ENCODE peak calls at places on chromosomes 6 and 20, in seven cellular contexts. One of them, this sample, is unnamed.

GRCh38 chr6:96152114-96152708 is 136.4 kb downstream of the FUT9 start:
- DNase-seq in Peyer's patch: no peak
- DNase-seq in testis: no peak
- DNase-seq in IMR-90: no peak
- DNase-seq in body of pancreas: no peak
- DNase-seq in spleen: no peak
- DNase-seq in ovary: no peak
- DNase-seq in this sample: no peak

GRCh38 chr6:75376347-75377024 is 91.9 kb upstream of the TMEM30A start:
- DNase-seq in Peyer's patch: no peak
- DNase-seq in testis: no peak
- DNase-seq in IMR-90: peak; percentile 60
- DNase-seq in body of pancreas: no peak
- DNase-seq in spleen: no peak
- DNase-seq in ovary: no peak
- DNase-seq in this sample: no peak

GRCh38 chr6:10582774-10583508 is 61.8 kb downstream of the GCNT2 start:
- DNase-seq in Peyer's patch: no peak
- DNase-seq in testis: no peak
- DNase-seq in IMR-90: no peak
- DNase-seq in body of pancreas: peak; percentile 57
- DNase-seq in spleen: no peak
- DNase-seq in ovary: no peak
- DNase-seq in this sample: peak; percentile 28

GRCh38 chr6:71420693-71421328 is 132.2 kb downstream of the OGFRL1 start:
- DNase-seq in Peyer's patch: peak; percentile 89
- DNase-seq in testis: peak; percentile 98
- DNase-seq in IMR-90: peak; percentile 94
- DNase-seq in body of pancreas: peak; percentile 96
- DNase-seq in spleen: peak; percentile 90
- DNase-seq in ovary: peak; percentile 96
- DNase-seq in this sample: peak; percentile 95

GRCh38 chr6:169851641-169852503 is 100.5 kb downstream of the ERMARD start:
- DNase-seq in Peyer's patch: no peak
- DNase-seq in testis: peak; percentile 9
- DNase-seq in IMR-90: no peak
- DNase-seq in body of pancreas: no peak
- DNase-seq in spleen: peak; percentile 71
- DNase-seq in ovary: no peak
- DNase-seq in this sample: peak; percentile 64

GRCh38 chr20:46154796-46155195 is 36.7 kb downstream of the CD40 start:
- DNase-seq in Peyer's patch: no peak
- DNase-seq in testis: no peak
- DNase-seq in IMR-90: no peak
- DNase-seq in body of pancreas: no peak
- DNase-seq in spleen: no peak
- DNase-seq in ovary: no peak
- DNase-seq in this sample: no peak

GRCh38 chr6:112802154-112802553 is 455.0 kb downstream of the RFPL4B start:
- DNase-seq in Peyer's patch: no peak
- DNase-seq in testis: no peak
- DNase-seq in IMR-90: peak; percentile 96
- DNase-seq in body of pancreas: no peak
- DNase-seq in spleen: no peak
- DNase-seq in ovary: no peak
- DNase-seq in this sample: no peak

GRCh38 chr6:169115632-169116031 is 138.0 kb downstream of the THBS2 start:
- DNase-seq in Peyer's patch: no peak
- DNase-seq in testis: no peak
- DNase-seq in IMR-90: peak; percentile 11
- DNase-seq in body of pancreas: no peak
- DNase-seq in spleen: no peak
- DNase-seq in ovary: no peak
- DNase-seq in this sample: no peak

GRCh38 chr6:28212510-28213212 is 12.4 kb upstream of the ZSCAN9 start:
- DNase-seq in Peyer's patch: peak; percentile 59
- DNase-seq in testis: no peak
- DNase-seq in IMR-90: peak; percentile 90
- DNase-seq in body of pancreas: peak; percentile 65
- DNase-seq in spleen: no peak
- DNase-seq in ovary: no peak
- DNase-seq in this sample: peak; percentile 58

GRCh38 chr20:6388666-6389197 is 265.9 kb upstream of the FERMT1 start:
- DNase-seq in Peyer's patch: no peak
- DNase-seq in testis: no peak
- DNase-seq in IMR-90: no peak
- DNase-seq in body of pancreas: no peak
- DNase-seq in spleen: no peak
- DNase-seq in ovary: no peak
- DNase-seq in this sample: no peak

GRCh38 chr20:2418388-2418787 is 37.7 kb downstream of the TGM6 start:
- DNase-seq in Peyer's patch: no peak
- DNase-seq in testis: no peak
- DNase-seq in IMR-90: no peak
- DNase-seq in body of pancreas: no peak
- DNase-seq in spleen: no peak
- DNase-seq in ovary: no peak
- DNase-seq in this sample: no peak

GRCh38 chr6:29834564-29835436 is 7.2 kb downstream of the HLA-G start:
- DNase-seq in Peyer's patch: peak; percentile 73
- DNase-seq in testis: peak; percentile 54
- DNase-seq in IMR-90: no peak
- DNase-seq in body of pancreas: peak; percentile 49
- DNase-seq in spleen: no peak
- DNase-seq in ovary: no peak
- DNase-seq in this sample: no peak

GRCh38 chr20:11993886-11994466 is 76.3 kb downstream of the BTBD3 start:
- DNase-seq in Peyer's patch: no peak
- DNase-seq in testis: no peak
- DNase-seq in IMR-90: no peak
- DNase-seq in body of pancreas: no peak
- DNase-seq in spleen: no peak
- DNase-seq in ovary: no peak
- DNase-seq in this sample: no peak

GRCh38 chr6:143673638-143674037 is 4.1 kb upstream of the PHACTR2 start:
- DNase-seq in Peyer's patch: no peak
- DNase-seq in testis: no peak
- DNase-seq in IMR-90: peak; percentile 77
- DNase-seq in body of pancreas: no peak
- DNase-seq in spleen: no peak
- DNase-seq in ovary: no peak
- DNase-seq in this sample: no peak

GRCh38 chr20:59850018-59850641 is 83.3 kb downstream of the SYCP2 start:
- DNase-seq in Peyer's patch: no peak
- DNase-seq in testis: no peak
- DNase-seq in IMR-90: peak; percentile 42
- DNase-seq in body of pancreas: no peak
- DNase-seq in spleen: no peak
- DNase-seq in ovary: no peak
- DNase-seq in this sample: no peak

GRCh38 chr20:54088430-54088829 is 18.0 kb upstream of the BCAS1 start:
- DNase-seq in Peyer's patch: no peak
- DNase-seq in testis: no peak
- DNase-seq in IMR-90: no peak
- DNase-seq in body of pancreas: no peak
- DNase-seq in spleen: no peak
- DNase-seq in ovary: no peak
- DNase-seq in this sample: no peak

GRCh38 chr20:44651507-44652373 is at the start of gene ADA:
- DNase-seq in Peyer's patch: peak; percentile 78
- DNase-seq in testis: peak; percentile 64
- DNase-seq in IMR-90: peak; percentile 21
- DNase-seq in body of pancreas: peak; percentile 65
- DNase-seq in spleen: peak; percentile 90
- DNase-seq in ovary: peak; percentile 71
- DNase-seq in this sample: peak; percentile 95

GRCh38 chr6:87806635-87807034 is 104.6 kb upstream of the AKIRIN2 start:
- DNase-seq in Peyer's patch: no peak
- DNase-seq in testis: no peak
- DNase-seq in IMR-90: no peak
- DNase-seq in body of pancreas: no peak
- DNase-seq in spleen: no peak
- DNase-seq in ovary: no peak
- DNase-seq in this sample: no peak

GRCh38 chr20:57375652-57376230 is 15.5 kb upstream of the RBM38 start:
- DNase-seq in Peyer's patch: no peak
- DNase-seq in testis: no peak
- DNase-seq in IMR-90: no peak
- DNase-seq in body of pancreas: no peak
- DNase-seq in spleen: no peak
- DNase-seq in ovary: no peak
- DNase-seq in this sample: no peak

GRCh38 chr20:57374931-57375651 is 16.1 kb upstream of the RBM38 start:
- DNase-seq in Peyer's patch: peak; percentile 58
- DNase-seq in testis: no peak
- DNase-seq in IMR-90: no peak
- DNase-seq in body of pancreas: no peak
- DNase-seq in spleen: peak; percentile 90
- DNase-seq in ovary: no peak
- DNase-seq in this sample: no peak

GRCh38 chr20:57372157-57372556 is 19.0 kb upstream of the RBM38 start:
- DNase-seq in Peyer's patch: no peak
- DNase-seq in testis: no peak
- DNase-seq in IMR-90: no peak
- DNase-seq in body of pancreas: no peak
- DNase-seq in spleen: no peak
- DNase-seq in ovary: no peak
- DNase-seq in this sample: no peak

GRCh38 chr20:57372581-57373350 is 18.4 kb upstream of the RBM38 start:
- DNase-seq in Peyer's patch: no peak
- DNase-seq in testis: no peak
- DNase-seq in IMR-90: no peak
- DNase-seq in body of pancreas: no peak
- DNase-seq in spleen: no peak
- DNase-seq in ovary: no peak
- DNase-seq in this sample: no peak

DNA sequence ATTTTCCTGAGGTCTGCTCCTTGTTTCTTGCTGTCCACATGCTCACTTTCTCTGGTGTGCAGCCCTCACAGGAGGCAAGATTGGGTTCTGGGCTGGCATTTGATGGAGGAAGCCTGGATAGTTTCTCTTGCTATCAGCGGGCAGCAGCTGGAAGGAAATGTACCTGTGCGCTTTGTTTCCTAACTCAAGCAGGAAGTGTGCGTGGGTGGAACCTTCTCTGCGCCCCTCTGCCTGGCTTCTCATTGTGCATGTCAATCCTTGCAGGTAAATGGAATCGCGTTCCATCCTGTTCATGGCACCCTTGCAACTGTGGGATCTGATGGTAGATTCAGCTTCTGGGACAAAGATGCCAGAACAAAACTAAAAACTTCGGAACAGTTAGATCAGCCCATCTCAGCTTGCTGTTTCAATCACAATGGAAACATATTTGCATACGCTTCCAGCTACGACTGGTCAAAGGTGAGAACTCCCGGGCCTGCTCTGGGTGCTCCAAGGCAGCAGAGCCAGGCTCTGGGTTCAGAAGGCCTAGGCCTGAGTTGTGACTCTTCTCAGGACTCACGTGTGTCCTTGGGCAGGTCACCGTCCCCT is 16.8 kb upstream of the RBM38 start:
- DNase-seq in Peyer's patch: no peak
- DNase-seq in testis: no peak
- DNase-seq in IMR-90: no peak
- DNase-seq in body of pancreas: no peak
- DNase-seq in spleen: no peak
- DNase-seq in ovary: no peak
- DNase-seq in this sample: no peak
- H3K27ac ChIP-seq in Peyer's patch: peak overlapping the region; percentile 13
- H3K27ac ChIP-seq in testis: no peak overlapping the region
- H3K27ac ChIP-seq in IMR-90: no peak overlapping the region
- H3K27ac ChIP-seq in body of pancreas: no peak overlapping the region
- H3K27ac ChIP-seq in spleen: peak overlapping the region; percentile 80
- H3K27ac ChIP-seq in ovary: no peak overlapping the region
- H3K27ac ChIP-seq in this sample: peak overlapping the region; percentile 75

GRCh38 chr6:26031151-26031594 is 56.1 kb upstream of the HFE start:
- DNase-seq in Peyer's patch: no peak
- DNase-seq in testis: no peak
- DNase-seq in IMR-90: no peak
- DNase-seq in body of pancreas: no peak
- DNase-seq in spleen: no peak
- DNase-seq in ovary: no peak
- DNase-seq in this sample: no peak
- H3K4me3 ChIP-seq in Peyer's patch: peak overlapping the region; percentile 66
- H3K4me3 ChIP-seq in testis: peak overlapping the region; percentile 34
- H3K4me3 ChIP-seq in IMR-90: peak overlapping the region; percentile 73
- H3K4me3 ChIP-seq in body of pancreas: no peak overlapping the region
- H3K4me3 ChIP-seq in spleen: peak overlapping the region; percentile 46
- H3K4me3 ChIP-seq in ovary: peak overlapping the region; percentile 58
- H3K4me3 ChIP-seq in this sample: no peak overlapping the region

DNA sequence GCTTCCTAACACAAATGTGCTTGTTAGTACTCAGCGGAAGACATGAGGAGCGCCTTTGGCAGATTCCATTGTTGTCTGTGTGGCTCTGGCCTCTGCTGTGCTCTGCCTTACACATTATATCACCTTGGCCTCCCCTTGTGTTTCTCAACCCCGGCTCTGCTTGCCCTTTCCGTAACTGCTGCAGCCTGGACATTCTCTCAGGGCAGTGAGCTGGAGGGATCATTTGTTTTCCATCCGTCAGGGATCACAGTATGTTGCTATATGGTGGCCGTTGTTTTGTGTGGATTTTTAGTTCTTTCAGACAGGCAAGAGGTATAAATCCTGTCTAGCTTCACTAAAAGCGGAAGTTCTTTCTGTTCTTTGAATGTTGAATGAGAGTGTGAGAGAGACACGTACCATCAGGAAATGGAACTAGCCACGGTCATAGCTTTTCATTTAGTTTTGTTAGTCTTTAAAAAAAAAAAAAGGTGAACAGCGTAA is 175.1 kb downstream of the JARID2 start:
- DNase-seq in Peyer's patch: no peak
- DNase-seq in testis: no peak
- DNase-seq in IMR-90: no peak
- DNase-seq in body of pancreas: no peak
- DNase-seq in spleen: no peak
- DNase-seq in ovary: no peak
- DNase-seq in this sample: no peak
- TF ChIP-seq POLR2A in Peyer's patch: no peak
- TF ChIP-seq POLR2A in testis: no peak
- TF ChIP-seq POLR2A in IMR-90: no peak
- TF ChIP-seq POLR2A in body of pancreas: no peak
- TF ChIP-seq POLR2A in spleen: no peak
- TF ChIP-seq POLR2A in ovary: no peak
- TF ChIP-seq POLR2A in this sample: no peak

GRCh38 chr6:52399511-52400315 is 20.4 kb upstream of the EFHC1 start:
- DNase-seq in Peyer's patch: peak; percentile 61
- DNase-seq in testis: peak; percentile 70
- DNase-seq in IMR-90: peak; percentile 70
- DNase-seq in body of pancreas: peak; percentile 35
- DNase-seq in spleen: no peak
- DNase-seq in ovary: no peak
- DNase-seq in this sample: no peak
- H3K27ac ChIP-seq in Peyer's patch: peak overlapping the region; percentile 34
- H3K27ac ChIP-seq in testis: no peak overlapping the region
- H3K27ac ChIP-seq in IMR-90: no peak overlapping the region
- H3K27ac ChIP-seq in body of pancreas: no peak overlapping the region
- H3K27ac ChIP-seq in spleen: no peak overlapping the region
- H3K27ac ChIP-seq in ovary: no peak overlapping the region
- H3K27ac ChIP-seq in this sample: no peak overlapping the region